ENCODE peak calls at places on chromosome 16, in four cellular contexts. One of them, this sample, is unnamed.

GRCh38 chr16:52470601-52471000 is 76.3 kb downstream of the TOX3 start:
- DNase-seq in Daoy: no peak
- DNase-seq in T follicular helper cell: no peak
- DNase-seq in activated T-helper 1 cell treated with anti-CD3 and anti-CD28 coated beads, Interleukin-12 subunit alpha, Interleukin-12 subunit beta, Interleukin-2, Interleukin-4 antibody, amounts not matched to agents 30 ng/mL and 10 ng/mL and 1 ng/mL, durations not matched to agents 14 hours and 24 hours and 36 hours: no peak
- DNase-seq in this sample: no peak

GRCh38 chr16:55091213-55091870 is 160.7 kb downstream of the IRX5 start:
- DNase-seq in Daoy: no peak
- DNase-seq in T follicular helper cell: no peak
- DNase-seq in activated T-helper 1 cell treated with anti-CD3 and anti-CD28 coated beads, Interleukin-12 subunit alpha, Interleukin-12 subunit beta, Interleukin-2, Interleukin-4 antibody, amounts not matched to agents 30 ng/mL and 10 ng/mL and 1 ng/mL, durations not matched to agents 14 hours and 24 hours and 36 hours: no peak
- DNase-seq in this sample: no peak

GRCh38 chr16:79838860-79839259 is 238.3 kb upstream of the MAF start:
- DNase-seq in Daoy: no peak
- DNase-seq in T follicular helper cell: no peak
- DNase-seq in activated T-helper 1 cell treated with anti-CD3 and anti-CD28 coated beads, Interleukin-12 subunit alpha, Interleukin-12 subunit beta, Interleukin-2, Interleukin-4 antibody, amounts not matched to agents 30 ng/mL and 10 ng/mL and 1 ng/mL, durations not matched to agents 14 hours and 24 hours and 36 hours: no peak
- DNase-seq in this sample: no peak

GRCh38 chr16:10619271-10619849 is 39.0 kb upstream of the EMP2 start:
- DNase-seq in Daoy: no peak
- DNase-seq in T follicular helper cell: no peak
- DNase-seq in activated T-helper 1 cell treated with anti-CD3 and anti-CD28 coated beads, Interleukin-12 subunit alpha, Interleukin-12 subunit beta, Interleukin-2, Interleukin-4 antibody, amounts not matched to agents 30 ng/mL and 10 ng/mL and 1 ng/mL, durations not matched to agents 14 hours and 24 hours and 36 hours: no peak
- DNase-seq in this sample: no peak

GRCh38 chr16:88285514-88285822 is 97.3 kb upstream of the ZNF469 start:
- DNase-seq in Daoy: no peak
- DNase-seq in T follicular helper cell: no peak
- DNase-seq in activated T-helper 1 cell treated with anti-CD3 and anti-CD28 coated beads, Interleukin-12 subunit alpha, Interleukin-12 subunit beta, Interleukin-2, Interleukin-4 antibody, amounts not matched to agents 30 ng/mL and 10 ng/mL and 1 ng/mL, durations not matched to agents 14 hours and 24 hours and 36 hours: no peak
- DNase-seq in this sample: no peak

GRCh38 chr16:58732545-58733247 is 1.4 kb downstream of the GOT2 start:
- DNase-seq in Daoy: peak
- DNase-seq in T follicular helper cell: no peak
- DNase-seq in activated T-helper 1 cell treated with anti-CD3 and anti-CD28 coated beads, Interleukin-12 subunit alpha, Interleukin-12 subunit beta, Interleukin-2, Interleukin-4 antibody, amounts not matched to agents 30 ng/mL and 10 ng/mL and 1 ng/mL, durations not matched to agents 14 hours and 24 hours and 36 hours: no peak
- DNase-seq in this sample: peak

GRCh38 chr16:51155199-51155607 is 4.1 kb upstream of the SALL1 start:
- DNase-seq in Daoy: peak
- DNase-seq in T follicular helper cell: no peak
- DNase-seq in activated T-helper 1 cell treated with anti-CD3 and anti-CD28 coated beads, Interleukin-12 subunit alpha, Interleukin-12 subunit beta, Interleukin-2, Interleukin-4 antibody, amounts not matched to agents 30 ng/mL and 10 ng/mL and 1 ng/mL, durations not matched to agents 14 hours and 24 hours and 36 hours: no peak
- DNase-seq in this sample: no peak

GRCh38 chr16:57994778-57995177 is 5.7 kb downstream of the ZNF319 start:
- DNase-seq in Daoy: peak
- DNase-seq in T follicular helper cell: no peak
- DNase-seq in activated T-helper 1 cell treated with anti-CD3 and anti-CD28 coated beads, Interleukin-12 subunit alpha, Interleukin-12 subunit beta, Interleukin-2, Interleukin-4 antibody, amounts not matched to agents 30 ng/mL and 10 ng/mL and 1 ng/mL, durations not matched to agents 14 hours and 24 hours and 36 hours: peak
- DNase-seq in this sample: peak

GRCh38 chr16:50497592-50497991 is 50.6 kb upstream of the NKD1 start:
- DNase-seq in Daoy: peak
- DNase-seq in T follicular helper cell: no peak
- DNase-seq in activated T-helper 1 cell treated with anti-CD3 and anti-CD28 coated beads, Interleukin-12 subunit alpha, Interleukin-12 subunit beta, Interleukin-2, Interleukin-4 antibody, amounts not matched to agents 30 ng/mL and 10 ng/mL and 1 ng/mL, durations not matched to agents 14 hours and 24 hours and 36 hours: no peak
- DNase-seq in this sample: no peak

This sample was measured in Karpas-422.